ENCODE peak calls at places on chromosome 19, in seven cellular contexts. B is GM23338; S is cardiac muscle cell; L is colonic mucosa; R is kidney; C is CD4-positive, CD25-positive, alpha-beta regulatory T cell; T is heart right ventricle. X is an unnamed sample. For H3K4me1, the result is how much of the 10 kb centered on the place peaks cover.

GRCh38 chr19:39408392-39409206 is 2.0 kb downstream of the ZFP36 start:
- DNase-seq in B (no peak), S (peak), L (peak), R (peak), C (no peak), T (peak), X (no peak)

GRCh38 chr19:49554701-49555181 is 25.6 kb downstream of the NOSIP start:
- DNase-seq in B (no peak), S (peak), L (no peak), R (no peak), C (no peak), T (peak), X (no peak)

GRCh38 chr19:6691342-6691741 is 21.4 kb upstream of the TNFSF14 start:
- DNase-seq in B (no peak), S (no peak), L (no peak), R (peak), C (no peak), T (no peak), X (no peak)

GRCh38 chr19:42693760-42694350 is 46.4 kb downstream of the PSG3 start:
- DNase-seq in B (peak), S (peak), L (no peak), R (no peak), C (no peak), T (no peak), X (peak)

GRCh38 chr19:10431943-10432735 is 11.8 kb downstream of the PDE4A start:
- DNase-seq in B (peak), S (peak), L (peak), R (peak), C (peak), T (peak), X (peak)

GRCh38 chr19:45442927-45443461 is 19.3 kb upstream of the ERCC1 start:
- DNase-seq in B (peak), S (peak), L (peak), R (no peak), C (peak), T (peak), X (peak)

GRCh38 chr19:29567366-29567915 is 38.6 kb upstream of the POP4 start:
- DNase-seq in B (no peak), S (no peak), L (no peak), R (no peak), C (no peak), T (no peak), X (no peak)

GRCh38 chr19:15315101-15315500 is 17.2 kb downstream of the BRD4 start:
- DNase-seq in B (no peak), S (no peak), L (no peak), R (no peak), C (no peak), T (no peak), X (no peak)

GRCh38 chr19:4376991-4377781 is 23.2 kb downstream of the SH3GL1 start:
- DNase-seq in B (no peak), S (no peak), L (no peak), R (peak), C (no peak), T (no peak), X (no peak)

GRCh38 chr19:35513975-35514809 is 743 bp upstream of the DMKN start:
- DNase-seq in B (peak), S (peak), L (no peak), R (no peak), C (no peak), T (no peak), X (no peak)

GRCh38 chr19:5957132-5957531 is 20.8 kb downstream of the RANBP3 start:
- DNase-seq in B (no peak), S (no peak), L (no peak), R (peak), C (no peak), T (no peak), X (no peak)

GRCh38 chr19:21498651-21499050 is 6.8 kb upstream of the ZNF429 start:
- DNase-seq in B (no peak), S (no peak), L (no peak), R (no peak), C (no peak), T (no peak), X (no peak)

GRCh38 chr19:45115809-45116615 is 23.0 kb downstream of the PPP1R37 start:
- DNase-seq in B (no peak), S (no peak), L (no peak), R (no peak), C (no peak), T (no peak), X (peak)

GRCh38 chr19:29364224-29364726 is 151.3 kb upstream of the UQCRFS1 start:
- DNase-seq in B (peak), S (no peak), L (no peak), R (no peak), C (no peak), T (no peak), X (no peak)

GRCh38 chr19:51023946-51024345 is 2.5 kb downstream of the KLK11 start:
- DNase-seq in B (no peak), S (no peak), L (no peak), R (no peak), C (no peak), T (no peak), X (no peak)

GRCh38 chr19:4059931-4060620 is 6.6 kb downstream of the ZBTB7A start:
- DNase-seq in B (peak), S (peak), L (peak), R (peak), C (peak), T (peak), X (no peak)

DNA sequence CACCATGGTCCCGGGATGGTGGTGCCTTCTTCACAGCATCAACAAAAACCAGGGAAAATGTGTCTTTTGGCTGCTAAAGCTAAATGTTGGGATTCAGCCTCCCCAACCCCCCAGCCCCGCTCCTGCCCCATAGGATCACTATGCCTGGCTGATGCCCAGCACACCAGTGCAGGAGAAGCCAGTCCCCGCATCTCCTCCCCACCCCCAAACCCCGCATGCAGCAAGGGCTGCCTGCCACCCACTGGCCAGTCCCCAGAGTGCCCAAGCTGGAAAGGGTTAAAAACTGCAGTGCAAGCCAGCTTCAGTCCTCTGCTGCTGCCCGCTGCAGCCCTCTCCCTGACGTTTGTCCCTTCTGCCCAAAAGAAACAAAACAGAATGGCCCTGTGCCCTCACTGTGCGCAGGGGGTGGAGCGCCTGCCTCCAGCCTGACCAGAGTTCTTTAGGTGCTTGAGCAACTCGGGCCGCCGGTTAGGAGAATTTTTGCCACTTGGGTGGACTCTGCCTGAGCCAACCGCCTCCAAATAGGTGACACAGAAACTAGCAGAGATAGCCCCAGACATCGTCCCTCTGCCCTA is 3.7 kb downstream of the CALM3 start:
- DNase-seq in B (no peak), S (no peak), L (no peak), R (peak), C (no peak), T (no peak), X (no peak)
- H3K27ac ChIP-seq in B (no peak), S (peak), L (no peak), R (no peak), C (no peak), T (peak), X (no peak)

GRCh38 chr19:33176670-33177416 is 17.3 kb upstream of the LRP3 start:
- DNase-seq in B (peak), S (peak), L (peak), R (peak), C (peak), T (peak), X (peak)
- H3K4me1 ChIP-seq in B (under half), S (under half), L (under half), R (under half), C (under half), T (under half), X (under half)

DNA sequence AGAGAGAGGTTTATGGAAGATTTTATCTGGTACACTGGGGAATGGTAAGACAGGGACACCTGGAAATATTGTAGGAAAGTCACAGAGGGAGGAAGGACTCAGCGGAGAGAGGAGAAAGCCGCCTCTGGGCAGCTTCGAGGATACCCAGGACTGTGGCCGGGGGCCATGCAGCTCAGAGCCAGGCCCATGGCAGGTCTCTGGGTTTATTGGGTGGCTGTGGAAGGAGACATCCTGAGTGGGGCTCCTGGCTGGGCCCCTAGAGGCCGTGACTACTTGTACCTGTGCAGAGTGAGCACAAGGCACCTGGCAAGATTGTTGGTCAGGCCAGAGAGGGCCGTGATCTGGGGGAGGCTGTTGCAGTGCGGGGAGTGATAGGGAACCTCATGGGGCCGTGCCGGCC is 3.4 kb downstream of the DAZAP1 start:
- DNase-seq in B (no peak), S (no peak), L (no peak), R (no peak), C (no peak), T (no peak), X (no peak)
- H3K27ac ChIP-seq in B (peak), S (no peak), L (no peak), R (peak), C (no peak), T (peak), X (no peak)

GRCh38 chr19:47719047-47719885 is 6.0 kb downstream of the EHD2 start:
- DNase-seq in B (no peak), S (peak), L (peak), R (peak), C (no peak), T (peak), X (peak)

GRCh38 chr19:47723573-47723923 is 10.3 kb downstream of the EHD2 start:
- DNase-seq in B (no peak), S (peak), L (no peak), R (peak), C (no peak), T (no peak), X (peak)

GRCh38 chr19:47725759-47726401 is 12.7 kb downstream of the EHD2 start:
- DNase-seq in B (peak), S (no peak), L (no peak), R (no peak), C (no peak), T (no peak), X (no peak)

GRCh38 chr19:47716270-47716937 is 3.2 kb downstream of the EHD2 start:
- DNase-seq in B (no peak), S (no peak), L (no peak), R (no peak), C (no peak), T (no peak), X (no peak)

DNA sequence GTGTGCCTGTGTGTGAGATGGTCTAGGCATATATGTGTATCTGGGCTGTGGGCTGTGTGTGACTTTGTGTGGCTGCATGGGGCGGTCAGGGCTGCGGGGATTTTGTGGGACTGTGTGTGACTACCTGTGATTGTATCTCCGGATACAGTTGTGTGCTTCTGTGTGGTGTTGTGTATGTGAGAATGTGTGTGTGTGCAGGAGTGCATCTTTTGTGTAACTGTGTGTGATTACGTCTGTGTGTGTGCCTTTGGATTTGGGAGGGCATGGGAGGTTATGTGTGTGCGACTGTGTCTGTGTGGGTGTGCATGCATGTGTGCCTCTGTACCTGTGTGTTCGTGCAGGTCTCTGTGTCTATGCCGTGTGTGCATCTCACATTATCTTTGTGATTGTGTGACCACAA is 7.4 kb downstream of the EHD2 start:
- DNase-seq in B (no peak), S (no peak), L (no peak), R (no peak), C (no peak), T (no peak), X (no peak)
- H3K4me1 ChIP-seq in B (under half), S (under half), L (under half), R (under half), C (under half), T (half or more), X (under half)